ENCODE peak calls at places on chromosomes 13 and 19, in nine cellular contexts. T, O, C, A, Z, K, D, J and V are unnamed samples.

GRCh38 chr19:39246951-39247669 is 1.5 kb downstream of the IFNL4 start:
- DNase-seq in A (no peak), O (peak; percentile 52), J (no peak), C (no peak), K (no peak), T (peak; percentile 30), Z (peak; percentile 10), D (no peak), V (no peak)

GRCh38 chr13:30487075-30487470 is 21.3 kb upstream of the HMGB1 start:
- DNase-seq in Z (no peak), D (no peak), A (no peak), T (no peak), K (no peak), J (no peak), O (no peak), C (no peak), V (no peak)

GRCh38 chr19:55063492-55063843 is 520 bp upstream of the RDH13 start:
- DNase-seq in A (no peak), C (no peak), K (no peak), J (no peak), D (no peak), T (no peak), O (no peak), Z (no peak), V (no peak)

GRCh38 chr13:88456155-88456554 is 785.0 kb downstream of the SLITRK5 start:
- DNase-seq in Z (no peak), T (no peak), C (no peak), D (no peak), O (no peak), J (no peak), K (no peak), A (no peak), V (no peak)

GRCh38 chr13:73138276-73138950 is 79.6 kb downstream of the KLF5 start:
- DNase-seq in A (no peak), T (no peak), C (peak; percentile 40), O (no peak), J (no peak), K (peak; percentile 22), Z (peak; percentile 36), D (no peak), V (peak; percentile 36)

GRCh38 chr19:51318687-51319675 is 7.5 kb downstream of the IGLON5 start:
- DNase-seq in O (no peak), K (no peak), T (no peak), J (no peak), Z (no peak), A (no peak), C (no peak), D (no peak), V (no peak)

GRCh38 chr13:114222461-114222968 is 12.2 kb upstream of the CDC16 start:
- DNase-seq in T (peak; percentile 37), Z (peak; percentile 56), K (peak; percentile 81), O (no peak), A (peak; percentile 24), J (peak; percentile 20), C (peak; percentile 67), D (no peak), V (no peak)

GRCh38 chr13:110263906-110264305 is 43.1 kb downstream of the COL4A1 start:
- DNase-seq in K (no peak), O (no peak), Z (no peak), T (no peak), J (no peak), A (no peak), C (no peak), D (no peak), V (no peak)

GRCh38 chr19:4267101-4267900 is 11.8 kb upstream of the SHD start:
- DNase-seq in J (peak; percentile 56), K (peak; percentile 39), O (peak; percentile 70), T (no peak), Z (peak; percentile 70), C (peak; percentile 40), A (peak; percentile 53), D (no peak), V (peak; percentile 29)

GRCh38 chr19:4264812-4265211 is 14.3 kb upstream of the SHD start:
- DNase-seq in T (no peak), K (no peak), J (no peak), O (no peak), Z (no peak), C (no peak), D (no peak), A (no peak), V (no peak)

GRCh38 chr19:4268816-4269430 is 10.1 kb upstream of the SHD start:
- DNase-seq in O (no peak), C (no peak), A (no peak), J (no peak), D (no peak), T (no peak), K (no peak), Z (no peak), V (no peak)

GRCh38 chr19:4266253-4267000 is 12.6 kb upstream of the SHD start:
- DNase-seq in A (no peak), J (no peak), C (no peak), K (no peak), D (no peak), T (no peak), Z (no peak), O (no peak), V (no peak)

DNA sequence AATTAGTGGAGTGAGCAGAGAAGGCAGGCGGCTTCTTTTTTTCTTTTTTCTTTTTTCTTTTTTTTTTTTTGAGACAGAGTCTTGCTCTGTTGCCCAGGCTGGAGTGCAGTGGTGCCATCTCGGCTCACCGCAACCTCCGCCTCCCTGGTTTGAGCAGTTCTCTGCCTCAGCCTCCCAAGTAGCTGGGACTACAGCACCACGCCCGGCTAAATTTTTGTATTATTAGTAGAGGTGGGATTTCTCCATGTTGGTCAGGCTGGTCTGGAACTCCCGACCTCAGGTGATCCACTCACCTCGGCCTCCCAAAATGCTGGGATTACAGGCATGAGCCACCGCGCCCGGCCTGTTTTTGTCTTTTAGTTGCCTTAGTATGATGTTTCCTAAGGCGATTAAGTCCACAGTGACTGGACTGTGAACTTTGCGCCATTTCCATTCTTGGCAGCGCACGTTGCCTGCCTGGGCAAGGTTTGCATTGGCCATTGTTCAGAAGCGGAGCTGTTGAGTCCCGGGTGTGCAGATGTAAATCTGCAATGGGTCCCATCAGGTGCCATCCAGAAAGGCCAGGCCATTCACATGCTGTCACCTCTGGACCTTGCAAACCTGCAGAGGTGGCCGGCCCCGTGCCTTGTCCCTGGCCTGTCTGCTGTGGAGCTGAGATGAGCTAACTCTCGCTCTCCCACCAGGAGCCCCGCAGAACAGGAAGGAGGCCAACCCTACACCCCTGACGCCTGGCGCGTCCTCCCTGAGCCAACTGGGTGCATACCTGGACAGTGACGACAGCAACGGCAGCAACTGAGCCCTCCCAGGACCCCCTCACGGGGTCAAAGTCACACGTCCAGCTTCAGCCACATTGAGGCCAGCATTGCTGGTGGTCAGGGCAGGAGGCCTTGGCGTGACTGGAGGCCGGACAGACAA is 10.9 kb upstream of the SHD start:
- DNase-seq in C (no peak), J (no peak), O (no peak), K (peak; percentile 72), A (no peak), T (no peak), Z (no peak), D (no peak), V (no peak)
- TF ChIP-seq CTCF in C (no peak), J (no peak), O (peak; percentile 18), K (no peak), A (no peak), T (no peak), Z (no peak), D (no peak), V (no peak)

GRCh38 chr19:4711211-4711610 is 12.4 kb downstream of the DPP9 start:
- DNase-seq in J (no peak), D (no peak), C (no peak), K (no peak), T (no peak), Z (no peak), O (no peak), A (no peak), V (no peak)

GRCh38 chr19:4713384-4713951 is 10.2 kb downstream of the DPP9 start:
- DNase-seq in K (peak; percentile 54), O (no peak), C (peak; percentile 92), A (peak; percentile 77), D (no peak), J (peak; percentile 70), Z (peak; percentile 99), T (no peak), V (peak; percentile 98)

GRCh38 chr19:4714016-4714415 is 9.6 kb downstream of the DPP9 start:
- DNase-seq in K (no peak), T (no peak), Z (no peak), O (no peak), D (no peak), A (no peak), J (no peak), C (no peak), V (no peak)

GRCh38 chr19:4710281-4710600 is 13.4 kb downstream of the DPP9 start:
- DNase-seq in D (no peak), C (no peak), K (no peak), T (no peak), Z (no peak), A (no peak), O (no peak), J (no peak), V (no peak)

DNA sequence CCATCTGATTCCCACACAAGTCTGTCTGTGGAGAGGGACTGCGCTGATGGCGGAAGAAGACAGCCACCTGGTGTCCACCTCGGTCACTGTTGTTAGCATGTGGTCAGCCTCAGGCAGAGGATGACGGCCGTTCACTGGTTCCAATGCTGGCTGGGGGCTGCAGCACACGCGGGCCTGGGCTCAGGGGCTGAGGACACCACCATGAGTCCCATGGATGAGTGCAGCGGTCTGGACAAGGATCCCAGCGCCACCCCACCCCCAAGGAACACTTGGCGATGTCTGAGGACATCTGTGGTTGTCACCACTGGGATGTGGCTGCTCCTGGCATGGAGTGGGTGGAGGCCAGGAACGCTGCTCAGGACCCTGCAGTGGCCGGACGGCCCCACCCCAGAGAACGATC is 10.9 kb downstream of the DPP9 start:
- DNase-seq in C (no peak), Z (no peak), T (no peak), O (no peak), K (no peak), A (no peak), D (no peak), J (no peak), V (no peak)
- H3K4me3 ChIP-seq in C (no peak overlapping the region), Z (no peak overlapping the region), T (no peak overlapping the region), O (no peak overlapping the region), K (no peak overlapping the region), A (no peak overlapping the region), D (peak overlapping the region; percentile 49), J (no peak overlapping the region), V (no peak overlapping the region)

GRCh38 chr13:27745301-27745700 is 47.0 kb upstream of the GSX1 start:
- DNase-seq in J (no peak), O (no peak), A (no peak), K (no peak), C (no peak), T (no peak), D (no peak), Z (no peak), V (no peak)

DNA sequence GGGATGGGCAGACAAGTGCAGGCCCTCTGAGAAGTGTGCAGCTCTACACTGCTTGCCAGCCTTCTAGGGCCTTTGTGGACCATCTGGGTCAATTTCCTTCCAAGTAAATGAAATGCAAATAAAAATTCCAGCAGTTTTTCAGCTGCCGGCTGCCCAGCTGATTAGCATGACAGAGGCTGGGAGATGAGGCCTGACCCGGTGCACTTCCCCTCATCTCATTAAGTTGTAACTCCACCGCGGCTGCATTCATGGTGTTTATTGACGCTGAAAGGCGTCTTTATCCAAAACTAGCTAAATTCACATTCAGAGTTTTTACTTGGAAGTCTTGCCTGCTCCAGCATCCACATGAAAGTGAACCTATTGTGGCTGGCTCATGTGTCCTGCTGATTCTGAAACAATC is 47.4 kb upstream of the GSX1 start:
- DNase-seq in C (no peak), O (no peak), D (no peak), K (no peak), Z (no peak), A (no peak), T (no peak), J (no peak), V (no peak)
- TF ChIP-seq CTCF in C (no peak), O (no peak), D (no peak), K (no peak), Z (no peak), A (no peak), T (no peak), J (no peak), V (no peak)

GRCh38 chr19:2336528-2337328 is 8.2 kb downstream of the SPPL2B start:
- DNase-seq in O (no peak), J (no peak), C (no peak), T (no peak), Z (no peak), K (no peak), D (no peak), A (no peak), V (no peak)

GRCh38 chr19:2335848-2336247 is 7.4 kb downstream of the SPPL2B start:
- DNase-seq in Z (no peak), J (no peak), T (no peak), D (no peak), A (no peak), O (no peak), K (no peak), C (no peak), V (no peak)

GRCh38 chr19:2334426-2334825 is 5.9 kb downstream of the SPPL2B start:
- DNase-seq in O (no peak), Z (no peak), C (no peak), D (no peak), T (no peak), A (no peak), J (no peak), K (no peak), V (no peak)

GRCh38 chr19:2333807-2334211 is 5.3 kb downstream of the SPPL2B start:
- DNase-seq in Z (no peak), D (no peak), K (no peak), A (no peak), C (no peak), T (no peak), J (no peak), O (no peak), V (no peak)

GRCh38 chr19:2334986-2335846 is 6.7 kb downstream of the SPPL2B start:
- DNase-seq in T (no peak), O (no peak), Z (no peak), C (no peak), D (no peak), A (peak; percentile 7), J (no peak), K (no peak), V (no peak)
- H3K4me3 ChIP-seq in T (no peak overlapping the region), O (no peak overlapping the region), Z (no peak overlapping the region), C (no peak overlapping the region), D (no peak overlapping the region), A (no peak overlapping the region), J (no peak overlapping the region), K (no peak overlapping the region), V (no peak overlapping the region)